ENCODE peak calls at places on chromosomes 1 and 21, in five cellular contexts. W, J, T, P and R are unnamed samples.

GRCh38 chr1:243718893-243719292 is 131.2 kb downstream of the AKT3 start:
- DNase-seq in W (peak; percentile 65), J (no peak), T (no peak), P (no peak), R (peak; percentile 94)

GRCh38 chr1:116769994-116770393 is 15.8 kb downstream of the CD2 start:
- DNase-seq in W (no peak), J (no peak), T (no peak), P (no peak), R (no peak)

GRCh38 chr1:242432491-242433095 is 91.9 kb downstream of the PLD5 start:
- DNase-seq in W (no peak), J (no peak), T (no peak), P (no peak), R (no peak)

GRCh38 chr1:211393203-211393602 is 66.6 kb downstream of the TRAF5 start:
- DNase-seq in W (no peak), J (no peak), T (no peak), P (no peak), R (no peak)

GRCh38 chr1:147334292-147334691 is 91.8 kb downstream of the CHD1L start:
- DNase-seq in W (no peak), J (no peak), T (no peak), P (no peak), R (no peak)

GRCh38 chr1:167455786-167456446 is 62.4 kb downstream of the CD247 start:
- DNase-seq in W (peak; percentile 36), J (no peak), T (no peak), P (peak; percentile 62), R (peak; percentile 13)

GRCh38 chr1:113811353-113811887 is 856 bp downstream of the RSBN1 start:
- DNase-seq in W (peak; percentile 41), J (peak; percentile 10), T (no peak), P (peak; percentile 57), R (peak; percentile 22)

GRCh38 chr1:116579253-116579875 is 8.5 kb upstream of the CD58 start:
- DNase-seq in W (no peak), J (no peak), T (no peak), P (no peak), R (no peak)

GRCh38 chr1:29447368-29447767 is 211.0 kb downstream of the PTPRU start:
- DNase-seq in W (no peak), J (no peak), T (no peak), P (no peak), R (no peak)

GRCh38 chr1:18100060-18100459 is 7.5 kb upstream of the IGSF21 start:
- DNase-seq in W (no peak), J (no peak), T (no peak), P (no peak), R (no peak)

GRCh38 chr1:204170494-204171155 is 4.5 kb upstream of the REN start:
- DNase-seq in W (no peak), J (no peak), T (no peak), P (no peak), R (no peak)

GRCh38 chr1:12475158-12475934 is 142.7 kb downstream of the DHRS3 start:
- DNase-seq in W (no peak), J (no peak), T (no peak), P (no peak), R (peak; percentile 27)

GRCh38 chr1:238916828-238917227 is 469.5 kb upstream of the CHRM3 start:
- DNase-seq in W (no peak), J (no peak), T (no peak), P (no peak), R (no peak)

GRCh38 chr21:45362077-45362747 is 42.8 kb upstream of the COL18A1 start:
- DNase-seq in W (no peak), J (no peak), T (no peak), P (no peak), R (no peak)

GRCh38 chr1:12188115-12188514 is 21.3 kb downstream of the TNFRSF1B start:
- DNase-seq in W (peak; percentile 36), J (no peak), T (no peak), P (peak; percentile 61), R (no peak)

GRCh38 chr1:169044971-169045370 is 61.5 kb upstream of the ATP1B1 start:
- DNase-seq in W (no peak), J (no peak), T (no peak), P (no peak), R (no peak)

GRCh38 chr1:179178965-179179364 is 50.5 kb downstream of the ABL2 start:
- DNase-seq in W (peak; percentile 65), J (no peak), T (no peak), P (no peak), R (peak; percentile 80)

GRCh38 chr1:209601809-209602657 is 18.5 kb downstream of the CAMK1G start:
- DNase-seq in W (peak; percentile 74), J (no peak), T (peak; percentile 35), P (peak; percentile 58), R (peak; percentile 66)

GRCh38 chr1:106910798-106911197 is 145.7 kb upstream of the PRMT6 start:
- DNase-seq in W (peak; percentile 36), J (no peak), T (no peak), P (no peak), R (no peak)

GRCh38 chr1:185663332-185663731 is 70.9 kb upstream of the HMCN1 start:
- DNase-seq in W (peak; percentile 12), J (no peak), T (no peak), P (no peak), R (no peak)

DNA sequence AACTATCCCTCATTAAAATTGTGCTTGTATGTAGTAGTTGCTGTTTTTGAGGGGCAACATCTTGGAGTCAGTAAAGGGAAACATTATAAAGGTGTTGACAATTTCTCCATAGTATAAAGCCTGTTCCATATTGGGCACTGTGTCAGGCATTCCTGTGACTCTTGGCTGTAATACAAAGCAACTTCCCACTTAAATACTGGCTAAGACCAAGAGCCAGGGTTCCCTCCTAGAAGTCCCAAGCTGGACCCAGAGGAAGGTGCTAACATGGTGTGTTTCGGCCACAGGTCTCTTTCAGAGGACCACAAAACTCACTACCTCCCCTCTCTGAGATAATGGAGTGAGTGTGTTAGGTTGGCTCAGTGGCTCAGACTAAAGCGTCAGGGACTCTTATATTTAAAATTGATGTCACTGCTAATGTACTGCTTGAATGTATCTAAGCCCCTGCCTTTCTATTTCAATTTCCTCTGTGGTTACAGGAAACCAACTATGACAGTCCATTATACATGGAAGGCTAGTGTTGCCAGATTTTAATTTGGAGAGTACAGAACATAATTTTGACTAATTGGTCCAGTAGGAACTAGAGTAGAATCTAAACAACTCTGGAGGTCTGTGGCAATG is 74.7 kb upstream of the RGL1 start:
- DNase-seq in W (no peak), J (no peak), T (no peak), P (no peak), R (no peak)
- TF ChIP-seq CTCF in W (no peak), J (no peak), T (no peak), P (no peak), R (no peak)

DNA sequence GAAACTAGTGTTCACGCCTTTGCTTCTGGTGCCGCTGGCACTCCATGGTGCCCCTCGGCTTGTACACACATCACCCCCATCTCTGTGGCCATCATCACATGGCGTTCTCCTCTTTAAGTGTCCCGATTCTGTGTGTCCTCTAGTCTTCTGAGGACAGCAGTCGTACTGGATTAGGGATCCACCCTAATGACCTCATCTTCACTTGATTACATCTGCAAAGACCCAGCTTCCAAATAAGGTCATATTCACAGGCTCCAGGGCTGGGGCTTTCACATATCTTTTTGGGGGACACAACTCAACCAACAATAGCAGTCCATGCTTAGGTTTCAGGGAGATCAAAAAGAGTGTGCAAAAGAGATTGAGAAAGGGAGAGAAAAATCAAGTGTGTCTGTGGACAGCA is 64.9 kb downstream of the HLCS start:
- DNase-seq in W (no peak), J (no peak), T (no peak), P (no peak), R (no peak)
- H3K4me3 ChIP-seq in W (no peak overlapping the region), J (no peak overlapping the region), T (no peak overlapping the region), P (no peak overlapping the region), R (no peak overlapping the region)

DNA sequence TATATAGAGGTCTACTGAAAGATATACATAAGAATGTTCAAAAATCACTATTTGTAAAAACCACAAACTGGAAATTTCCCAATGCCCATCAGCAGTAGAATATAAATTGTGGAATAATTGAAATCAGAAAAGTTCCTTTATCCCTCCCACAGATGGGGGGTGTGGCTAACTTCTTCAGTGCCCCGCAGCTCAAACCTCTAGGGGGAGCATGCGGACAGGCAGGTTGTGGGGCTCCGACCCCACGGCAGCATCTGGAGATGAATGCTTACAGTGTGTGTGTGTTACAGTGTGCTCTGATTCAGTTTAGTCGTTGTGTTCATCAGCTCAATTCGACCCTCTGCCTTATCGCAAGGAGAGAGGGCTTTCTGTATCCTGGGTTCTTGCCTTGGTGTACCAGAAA is 262.1 kb upstream of the LRRC7 start:
- DNase-seq in W (no peak), J (no peak), T (no peak), P (peak; percentile 79), R (no peak)
- TF ChIP-seq CTCF in W (no peak), J (peak; percentile 4), T (no peak), P (peak; percentile 86), R (no peak)

GRCh38 chr1:182387566-182387965 is 4.0 kb downstream of the GLUL start:
- DNase-seq in W (no peak), J (no peak), T (no peak), P (no peak), R (no peak)
- H3K4me3 ChIP-seq in W (no peak overlapping the region), J (no peak overlapping the region), T (no peak overlapping the region), P (peak overlapping the region; percentile 97), R (no peak overlapping the region)

GRCh38 chr1:232454487-232454886 is 175.4 kb downstream of the SIPA1L2 start:
- DNase-seq in W (no peak), J (no peak), T (no peak), P (peak; percentile 73), R (no peak)
- TF ChIP-seq CTCF in W (no peak), J (no peak), T (no peak), P (no peak), R (no peak)

GRCh38 chr1:1225913-1226312 is 5.9 kb downstream of the SDF4 start:
- DNase-seq in W (no peak), J (no peak), T (no peak), P (no peak), R (no peak)

GRCh38 chr1:1226566-1227362 is 5.0 kb downstream of the SDF4 start:
- DNase-seq in W (no peak), J (no peak), T (no peak), P (no peak), R (no peak)

GRCh38 chr1:1223321-1223720 is 8.5 kb downstream of the SDF4 start:
- DNase-seq in W (no peak), J (no peak), T (no peak), P (no peak), R (no peak)

GRCh38 chr1:1223891-1224290 is 7.9 kb downstream of the SDF4 start:
- DNase-seq in W (no peak), J (no peak), T (no peak), P (no peak), R (no peak)

GRCh38 chr1:1225238-1225845 is 6.5 kb downstream of the SDF4 start:
- DNase-seq in W (no peak), J (no peak), T (no peak), P (no peak), R (no peak)
- H3K4me3 ChIP-seq in W (no peak overlapping the region), J (no peak overlapping the region), T (no peak overlapping the region), P (no peak overlapping the region), R (no peak overlapping the region)

GRCh38 chr1:157119008-157119407 is 19.2 kb downstream of the ETV3 start:
- DNase-seq in W (no peak), J (no peak), T (no peak), P (no peak), R (no peak)

GRCh38 chr1:157119448-157119847 is 18.7 kb downstream of the ETV3 start:
- DNase-seq in W (no peak), J (no peak), T (no peak), P (no peak), R (no peak)

GRCh38 chr1:157124855-157125254 is 13.3 kb downstream of the ETV3 start:
- DNase-seq in W (no peak), J (no peak), T (no peak), P (no peak), R (no peak)
- TF ChIP-seq CTCF in W (no peak), J (peak; percentile 26), T (no peak), P (no peak), R (no peak)

GRCh38 chr1:156895927-156896326 is 2.4 kb downstream of the PEAR1 start:
- DNase-seq in W (no peak), J (no peak), T (no peak), P (no peak), R (peak; percentile 63)
- H3K4me3 ChIP-seq in W (no peak overlapping the region), J (no peak overlapping the region), T (no peak overlapping the region), P (no peak overlapping the region), R (peak overlapping the region; percentile 25)